ENCODE peak calls at places on chromosomes 3 and 15, in six cellular contexts. One of them, this sample, is unnamed.

GRCh38 chr15:74384566-74385441 is 17.4 kb upstream of the CYP11A1 start:
- DNase-seq in sigmoid colon: no peak
- DNase-seq in endodermal cell: no peak
- DNase-seq in MM.1S: peak; percentile 89
- DNase-seq in stomach: peak; percentile 46
- DNase-seq in left ventricle myocardium inferior: no peak
- DNase-seq in this sample: no peak

GRCh38 chr3:110165753-110166152 is 828.4 kb upstream of the DPPA4 start:
- DNase-seq in sigmoid colon: no peak
- DNase-seq in endodermal cell: peak; percentile 75
- DNase-seq in MM.1S: no peak
- DNase-seq in stomach: no peak
- DNase-seq in left ventricle myocardium inferior: no peak
- DNase-seq in this sample: no peak

GRCh38 chr3:126111126-126111551 is 27.2 kb upstream of the SLC41A3 start:
- DNase-seq in sigmoid colon: no peak
- DNase-seq in endodermal cell: peak; percentile 23
- DNase-seq in MM.1S: no peak
- DNase-seq in stomach: peak; percentile 20
- DNase-seq in left ventricle myocardium inferior: no peak
- DNase-seq in this sample: no peak

GRCh38 chr3:39804951-39805350 is 4.5 kb upstream of the MYRIP start:
- DNase-seq in sigmoid colon: no peak
- DNase-seq in endodermal cell: no peak
- DNase-seq in MM.1S: no peak
- DNase-seq in stomach: no peak
- DNase-seq in left ventricle myocardium inferior: no peak
- DNase-seq in this sample: no peak

GRCh38 chr15:38876211-38876610 is 311.6 kb upstream of the RASGRP1 start:
- DNase-seq in sigmoid colon: no peak
- DNase-seq in endodermal cell: no peak
- DNase-seq in MM.1S: no peak
- DNase-seq in stomach: no peak
- DNase-seq in left ventricle myocardium inferior: no peak
- DNase-seq in this sample: no peak

GRCh38 chr15:81410318-81410753 is 36.3 kb upstream of the TMC3 start:
- DNase-seq in sigmoid colon: peak; percentile 77
- DNase-seq in endodermal cell: peak; percentile 85
- DNase-seq in MM.1S: peak; percentile 74
- DNase-seq in stomach: no peak
- DNase-seq in left ventricle myocardium inferior: peak; percentile 42
- DNase-seq in this sample: peak; percentile 44

GRCh38 chr3:159914421-159914820 is 74.2 kb upstream of the IL12A start:
- DNase-seq in sigmoid colon: no peak
- DNase-seq in endodermal cell: no peak
- DNase-seq in MM.1S: no peak
- DNase-seq in stomach: no peak
- DNase-seq in left ventricle myocardium inferior: no peak
- DNase-seq in this sample: no peak

GRCh38 chr3:197025736-197026480 is 3.7 kb downstream of the MELTF start:
- DNase-seq in sigmoid colon: no peak
- DNase-seq in endodermal cell: peak; percentile 44
- DNase-seq in MM.1S: no peak
- DNase-seq in stomach: no peak
- DNase-seq in left ventricle myocardium inferior: no peak
- DNase-seq in this sample: no peak

GRCh38 chr15:85312486-85312885 is 67.9 kb upstream of the AKAP13 start:
- DNase-seq in sigmoid colon: no peak
- DNase-seq in endodermal cell: peak; percentile 58
- DNase-seq in MM.1S: no peak
- DNase-seq in stomach: no peak
- DNase-seq in left ventricle myocardium inferior: no peak
- DNase-seq in this sample: peak; percentile 23

GRCh38 chr15:57312323-57313133 is 63.8 kb upstream of the CGNL1 start:
- DNase-seq in sigmoid colon: peak; percentile 46
- DNase-seq in endodermal cell: no peak
- DNase-seq in MM.1S: no peak
- DNase-seq in stomach: peak; percentile 52
- DNase-seq in left ventricle myocardium inferior: no peak
- DNase-seq in this sample: no peak

GRCh38 chr3:36679384-36680200 is 84.8 kb downstream of the DCLK3 start:
- DNase-seq in sigmoid colon: no peak
- DNase-seq in endodermal cell: no peak
- DNase-seq in MM.1S: no peak
- DNase-seq in stomach: no peak
- DNase-seq in left ventricle myocardium inferior: no peak
- DNase-seq in this sample: no peak

GRCh38 chr3:109161487-109162108 is 25.1 kb downstream of the C3orf85 start:
- DNase-seq in sigmoid colon: no peak
- DNase-seq in endodermal cell: no peak
- DNase-seq in MM.1S: no peak
- DNase-seq in stomach: no peak
- DNase-seq in left ventricle myocardium inferior: no peak
- DNase-seq in this sample: no peak

GRCh38 chr3:76582632-76583378 is 457.1 kb upstream of the ROBO2 start:
- DNase-seq in sigmoid colon: no peak
- DNase-seq in endodermal cell: no peak
- DNase-seq in MM.1S: no peak
- DNase-seq in stomach: no peak
- DNase-seq in left ventricle myocardium inferior: no peak
- DNase-seq in this sample: no peak

GRCh38 chr3:94336076-94336741 is 273.3 kb downstream of the NSUN3 start:
- DNase-seq in sigmoid colon: no peak
- DNase-seq in endodermal cell: peak; percentile 73
- DNase-seq in MM.1S: peak; percentile 13
- DNase-seq in stomach: no peak
- DNase-seq in left ventricle myocardium inferior: no peak
- DNase-seq in this sample: no peak

GRCh38 chr15:91104111-91104510 is 4.1 kb downstream of the SV2B start:
- DNase-seq in sigmoid colon: no peak
- DNase-seq in endodermal cell: no peak
- DNase-seq in MM.1S: no peak
- DNase-seq in stomach: no peak
- DNase-seq in left ventricle myocardium inferior: peak; percentile 59
- DNase-seq in this sample: no peak

DNA sequence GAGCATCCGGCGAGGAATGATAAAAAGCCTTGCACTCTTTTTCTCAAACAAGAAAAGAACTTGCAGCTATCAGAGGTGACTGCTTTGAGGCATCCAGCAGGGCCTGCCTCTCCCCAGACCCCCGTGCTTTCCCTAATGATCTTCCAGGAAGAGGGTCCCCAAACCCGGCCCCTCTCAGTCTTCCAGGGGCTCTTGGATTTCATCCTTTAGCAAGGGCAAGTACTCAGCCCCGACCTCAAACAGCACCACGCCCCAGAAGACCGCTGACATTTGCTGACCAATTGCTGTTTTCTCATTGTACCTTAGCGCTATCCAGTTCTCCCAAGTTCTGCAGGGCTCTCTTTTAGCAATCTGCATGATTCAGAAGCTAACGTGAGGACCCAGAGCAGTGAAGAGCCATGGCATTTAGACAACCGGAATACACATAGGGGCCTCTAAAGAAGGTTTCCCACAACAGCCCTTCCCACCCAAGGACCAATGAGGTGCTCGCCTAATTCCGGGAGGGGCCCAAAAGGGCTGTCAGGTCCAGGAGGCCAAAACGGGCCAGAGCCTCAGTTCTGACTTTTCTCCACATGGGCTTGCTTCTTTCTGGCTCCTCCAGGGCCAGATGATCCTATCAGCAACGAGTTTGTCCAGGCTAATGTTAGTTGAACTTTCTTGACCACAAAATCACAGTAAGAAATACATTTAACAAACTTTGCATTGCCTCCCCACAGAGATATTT is 72.1 kb downstream of the FAM174B start:
- DNase-seq in sigmoid colon: no peak
- DNase-seq in endodermal cell: no peak
- DNase-seq in MM.1S: no peak
- DNase-seq in stomach: no peak
- DNase-seq in left ventricle myocardium inferior: no peak
- DNase-seq in this sample: no peak
- H3K27ac ChIP-seq in sigmoid colon: no peak overlapping the region
- H3K27ac ChIP-seq in endodermal cell: no peak overlapping the region
- H3K27ac ChIP-seq in MM.1S: no peak overlapping the region
- H3K27ac ChIP-seq in stomach: no peak overlapping the region
- H3K27ac ChIP-seq in left ventricle myocardium inferior: no peak overlapping the region
- H3K27ac ChIP-seq in this sample: no peak overlapping the region

DNA sequence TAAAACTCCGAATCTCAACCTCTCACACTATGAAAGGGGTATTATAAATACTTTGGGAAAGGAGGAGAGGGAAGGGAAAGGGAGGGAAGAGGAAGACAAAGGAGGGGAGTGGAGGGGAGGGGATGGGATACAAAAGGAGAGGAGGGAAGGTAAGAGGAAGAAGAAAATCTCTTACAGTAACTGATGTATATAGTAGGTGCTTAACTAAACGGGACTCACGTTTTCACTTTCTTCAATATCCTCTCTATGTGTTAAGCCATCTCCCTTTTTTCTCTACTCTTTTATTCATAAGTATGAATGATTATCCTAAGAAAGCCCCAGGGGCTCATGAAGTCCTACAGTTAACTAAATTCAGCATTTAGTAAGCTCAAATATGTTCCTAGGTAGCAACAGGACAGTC is 729.6 kb upstream of the NR2F2 start:
- DNase-seq in sigmoid colon: no peak
- DNase-seq in endodermal cell: no peak
- DNase-seq in MM.1S: no peak
- DNase-seq in stomach: no peak
- DNase-seq in left ventricle myocardium inferior: no peak
- DNase-seq in this sample: no peak
- H3K9me3 ChIP-seq in sigmoid colon: no peaks in the 10 kb centered on the region
- H3K9me3 ChIP-seq in endodermal cell: no peaks in the 10 kb centered on the region
- H3K9me3 ChIP-seq in MM.1S: no peaks in the 10 kb centered on the region
- H3K9me3 ChIP-seq in stomach: no peaks in the 10 kb centered on the region
- H3K9me3 ChIP-seq in left ventricle myocardium inferior: peaks cover 5% of the 10 kb centered on the region
- H3K9me3 ChIP-seq in this sample: no peaks in the 10 kb centered on the region

GRCh38 chr3:45571969-45572368 is 22.6 kb upstream of the LIMD1 start:
- DNase-seq in sigmoid colon: peak; percentile 10
- DNase-seq in endodermal cell: no peak
- DNase-seq in MM.1S: no peak
- DNase-seq in stomach: no peak
- DNase-seq in left ventricle myocardium inferior: no peak
- DNase-seq in this sample: no peak

GRCh38 chr3:45574067-45574494 is 20.5 kb upstream of the LIMD1 start:
- DNase-seq in sigmoid colon: peak; percentile 3
- DNase-seq in endodermal cell: no peak
- DNase-seq in MM.1S: no peak
- DNase-seq in stomach: no peak
- DNase-seq in left ventricle myocardium inferior: no peak
- DNase-seq in this sample: no peak

GRCh38 chr3:45573591-45573990 is 21.0 kb upstream of the LIMD1 start:
- DNase-seq in sigmoid colon: peak; percentile 7
- DNase-seq in endodermal cell: no peak
- DNase-seq in MM.1S: no peak
- DNase-seq in stomach: no peak
- DNase-seq in left ventricle myocardium inferior: no peak
- DNase-seq in this sample: no peak

GRCh38 chr3:45572755-45573154 is 21.8 kb upstream of the LIMD1 start:
- DNase-seq in sigmoid colon: peak; percentile 4
- DNase-seq in endodermal cell: no peak
- DNase-seq in MM.1S: no peak
- DNase-seq in stomach: no peak
- DNase-seq in left ventricle myocardium inferior: no peak
- DNase-seq in this sample: no peak

GRCh38 chr3:45575491-45575923 is 19.0 kb upstream of the LIMD1 start:
- DNase-seq in sigmoid colon: no peak
- DNase-seq in endodermal cell: peak; percentile 65
- DNase-seq in MM.1S: peak; percentile 86
- DNase-seq in stomach: no peak
- DNase-seq in left ventricle myocardium inferior: no peak
- DNase-seq in this sample: no peak
- H3K27ac ChIP-seq in sigmoid colon: no peak overlapping the region
- H3K27ac ChIP-seq in endodermal cell: no peak overlapping the region
- H3K27ac ChIP-seq in MM.1S: peak overlapping the region; percentile 54
- H3K27ac ChIP-seq in stomach: no peak overlapping the region
- H3K27ac ChIP-seq in left ventricle myocardium inferior: no peak overlapping the region
- H3K27ac ChIP-seq in this sample: no peak overlapping the region

GRCh38 chr15:25171111-25171811 is 216.5 kb downstream of the SNRPN start:
- DNase-seq in sigmoid colon: peak; percentile 51
- DNase-seq in endodermal cell: peak; percentile 14
- DNase-seq in MM.1S: no peak
- DNase-seq in stomach: no peak
- DNase-seq in left ventricle myocardium inferior: peak; percentile 8
- DNase-seq in this sample: peak; percentile 3
- H3K9me3 ChIP-seq in sigmoid colon: peaks cover 19% of the 10 kb centered on the region
- H3K9me3 ChIP-seq in endodermal cell: peaks cover 42% of the 10 kb centered on the region
- H3K9me3 ChIP-seq in MM.1S: no peaks in the 10 kb centered on the region
- H3K9me3 ChIP-seq in stomach: peaks cover 71% of the 10 kb centered on the region
- H3K9me3 ChIP-seq in left ventricle myocardium inferior: peaks cover 68% of the 10 kb centered on the region
- H3K9me3 ChIP-seq in this sample: peaks cover 34% of the 10 kb centered on the region

This sample was measured in WERI-Rb-1.